ENCODE peak calls at places on chromosomes 3 and 15, in six cellular contexts. U is GM23338; V is WERI-Rb-1; W is pancreas; R is left lung; C is CD8-positive, alpha-beta memory T cell. Z is an unnamed sample.
A peak's percentile ranks its signal among the peaks of the same experiment; 100 is the strongest.

GRCh38 chr15:29364429-29365078 is 94.9 kb upstream of the NSMCE3 start:
- DNase-seq in U (peak; percentile 66), V (no peak), R (no peak), W (no peak), C (no peak), Z (no peak)

GRCh38 chr3:71629289-71630252 is 46.0 kb upstream of the FOXP1 start:
- DNase-seq in R (peak; percentile 64), W (no peak), C (no peak), U (no peak), V (no peak), Z (no peak)

GRCh38 chr3:50572158-50572557 is 2.8 kb downstream of the HEMK1 start:
- DNase-seq in C (peak; percentile 84), U (peak; percentile 81), V (peak; percentile 71), R (peak; percentile 76), W (peak; percentile 85), Z (peak; percentile 70)

GRCh38 chr15:60091150-60091549 is 87.0 kb downstream of the FOXB1 start:
- DNase-seq in U (no peak), V (no peak), W (no peak), R (peak; percentile 75), C (no peak), Z (no peak)

GRCh38 chr15:83709246-83709645 is 55.3 kb downstream of the ADAMTSL3 start:
- DNase-seq in R (no peak), U (no peak), W (no peak), C (no peak), V (no peak), Z (no peak)

GRCh38 chr3:10981961-10982360 is 10.6 kb upstream of the SLC6A1 start:
- DNase-seq in V (no peak), C (no peak), R (no peak), U (no peak), W (no peak), Z (no peak)

GRCh38 chr15:90701880-90702630 is 15.1 kb upstream of the BLM start:
- DNase-seq in U (peak; percentile 39), C (no peak), W (no peak), R (peak; percentile 45), V (peak; percentile 64), Z (no peak)

GRCh38 chr3:51974277-51974962 is 444 bp upstream of the ABHD14A start:
- DNase-seq in R (peak; percentile 51), U (no peak), W (peak; percentile 67), V (no peak), C (no peak), Z (peak; percentile 75)

GRCh38 chr3:12138044-12138443 is 20.7 kb downstream of the TIMP4 start:
- DNase-seq in V (peak; percentile 30), C (no peak), U (peak; percentile 53), R (no peak), W (no peak), Z (no peak)

GRCh38 chr15:57045741-57046382 is 127.4 kb downstream of the TCF12 start:
- DNase-seq in R (no peak), C (no peak), V (no peak), W (no peak), U (no peak), Z (no peak)

GRCh38 chr3:132038198-132038825 is 3.5 kb upstream of the CPNE4 start:
- DNase-seq in C (no peak), R (no peak), V (no peak), W (no peak), U (peak; percentile 73), Z (no peak)

GRCh38 chr3:11596387-11596786 is 47.3 kb downstream of the VGLL4 start:
- DNase-seq in C (no peak), V (no peak), R (no peak), U (no peak), W (no peak), Z (no peak)

GRCh38 chr3:131402391-131403039 is 20.9 kb downstream of the NUDT16 start:
- DNase-seq in V (no peak), R (no peak), W (no peak), C (no peak), U (no peak), Z (no peak)

GRCh38 chr15:101568304-101568703 is 78.8 kb upstream of the PCSK6 start:
- DNase-seq in U (no peak), V (no peak), R (no peak), C (no peak), W (no peak), Z (no peak)

GRCh38 chr15:25846377-25846776 is 16.8 kb downstream of the ATP10A start:
- DNase-seq in U (no peak), C (peak; percentile 73), V (no peak), R (no peak), W (no peak), Z (no peak)

GRCh38 chr3:130786306-130786705 is 39.7 kb upstream of the PIK3R4 start:
- DNase-seq in U (no peak), V (no peak), W (no peak), R (no peak), C (no peak), Z (no peak)

GRCh38 chr3:99865321-99865720 is 47.7 kb downstream of the CMSS1 start:
- DNase-seq in V (no peak), U (no peak), W (no peak), R (no peak), C (no peak), Z (no peak)

DNA sequence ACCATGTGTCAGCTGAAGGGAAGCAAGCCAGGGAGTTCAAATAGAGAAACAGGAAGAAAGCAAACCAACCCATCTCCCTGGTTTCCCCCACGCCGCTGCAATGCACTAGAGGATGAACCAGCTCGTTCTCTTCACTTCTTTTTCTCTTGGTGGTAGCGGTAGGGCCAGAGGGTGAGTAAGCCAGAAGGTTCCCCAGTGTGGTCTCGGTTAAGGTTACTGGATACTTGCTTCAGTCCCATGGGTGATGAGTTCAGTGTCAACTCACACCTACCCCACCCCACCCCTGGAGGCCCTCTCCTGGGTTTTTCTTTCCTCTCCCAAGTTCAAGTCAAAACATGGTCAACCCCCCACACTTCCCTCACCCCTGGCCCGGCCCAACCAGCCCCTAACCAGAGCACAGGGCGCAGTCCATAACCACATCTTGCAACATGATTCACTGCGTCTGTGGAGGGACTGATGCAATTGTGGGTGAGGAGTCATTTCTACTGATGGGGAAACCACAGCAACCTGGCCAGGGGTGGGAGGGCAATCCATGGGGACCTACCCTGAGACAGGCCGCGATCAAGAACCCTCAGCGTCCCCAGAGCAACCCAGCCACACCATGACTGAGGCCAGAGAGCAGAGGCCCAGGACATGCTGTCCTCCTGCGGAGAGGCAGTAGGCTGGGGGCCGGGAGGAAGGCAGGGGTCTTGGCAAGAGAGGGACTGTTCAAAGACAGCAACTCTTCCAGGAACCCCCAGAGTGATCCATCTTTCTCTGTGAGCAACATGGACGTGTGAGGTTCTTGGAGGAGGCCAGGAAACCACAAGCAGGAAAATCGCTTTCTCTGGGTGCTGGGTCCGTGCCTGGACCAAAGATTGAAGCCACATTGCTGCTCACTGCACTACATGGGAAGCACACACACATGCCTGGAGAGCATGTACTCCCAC is 276.6 kb downstream of the UACA start:
- DNase-seq in C (peak; percentile 76), W (no peak), R (peak; percentile 73), V (no peak), U (no peak), Z (no peak)
- H3K27ac ChIP-seq in C (no peak overlapping the region), W (no peak overlapping the region), R (peak overlapping the region; percentile 87), V (no peak overlapping the region), U (no peak overlapping the region), Z (no peak overlapping the region)

DNA sequence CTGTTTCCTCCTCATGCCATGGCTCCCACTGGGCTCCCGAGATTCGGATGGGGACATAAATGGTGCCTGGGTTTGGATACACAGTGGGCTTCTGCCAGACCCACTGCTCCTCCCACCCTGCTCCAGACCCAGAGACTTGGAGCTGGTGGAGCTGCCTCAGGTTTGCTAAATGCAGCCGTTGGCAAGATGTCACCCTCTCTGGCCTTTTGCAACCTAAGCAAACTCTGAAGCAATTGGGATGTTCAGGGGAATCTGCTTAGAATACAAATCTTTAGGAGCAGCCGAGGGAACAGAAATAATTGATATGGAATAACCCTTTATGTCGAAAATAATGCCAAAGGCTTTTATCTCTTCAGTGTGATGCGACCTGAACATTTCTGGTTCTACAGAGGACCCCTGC is 33.4 kb downstream of the PRICKLE2 start:
- DNase-seq in W (no peak), C (no peak), V (no peak), R (no peak), U (no peak), Z (no peak)
- H3K27ac ChIP-seq in W (no peak overlapping the region), C (no peak overlapping the region), V (no peak overlapping the region), R (peak overlapping the region; percentile 35), U (no peak overlapping the region), Z (no peak overlapping the region)

DNA sequence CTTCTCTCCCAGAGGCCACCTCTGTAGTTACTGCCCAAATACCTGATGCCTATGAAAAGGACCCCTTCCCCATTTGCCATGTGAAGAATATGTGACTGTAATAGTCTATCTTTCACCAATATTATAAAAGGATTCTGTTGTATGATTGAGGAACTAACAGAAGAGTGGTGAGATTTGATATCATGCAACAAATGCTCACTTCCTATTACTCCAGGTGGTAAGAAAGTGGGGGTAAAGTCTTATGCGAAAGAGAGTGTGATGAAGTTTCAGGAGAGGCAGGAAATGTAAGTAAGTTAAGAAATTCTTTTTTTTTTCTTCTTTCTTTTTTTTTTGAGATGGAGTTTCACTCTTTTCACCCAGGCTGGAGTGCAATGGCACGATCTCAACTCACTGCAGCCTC is 24.4 kb upstream of the RAP2B start:
- DNase-seq in R (no peak), U (no peak), V (no peak), C (no peak), W (no peak), Z (no peak)
- H3K27ac ChIP-seq in R (peak overlapping the region; percentile 67), U (no peak overlapping the region), V (no peak overlapping the region), C (no peak overlapping the region), W (no peak overlapping the region), Z (no peak overlapping the region)

GRCh38 chr3:98035208-98035607 is at the start of gene GABRR3:
- DNase-seq in C (no peak), W (no peak), R (no peak), U (no peak), V (no peak), Z (no peak)

GRCh38 chr3:98038241-98038640 is 3.1 kb upstream of the GABRR3 start:
- DNase-seq in W (no peak), C (no peak), R (no peak), V (no peak), U (no peak), Z (no peak)

GRCh38 chr3:98041350-98041749 is 6.2 kb upstream of the GABRR3 start:
- DNase-seq in C (no peak), V (no peak), R (no peak), U (no peak), W (no peak), Z (no peak)

GRCh38 chr3:98039322-98040024 is 4.4 kb upstream of the GABRR3 start:
- DNase-seq in R (no peak), C (peak; percentile 75), U (peak; percentile 84), W (no peak), V (peak; percentile 66), Z (peak; percentile 33)

DNA sequence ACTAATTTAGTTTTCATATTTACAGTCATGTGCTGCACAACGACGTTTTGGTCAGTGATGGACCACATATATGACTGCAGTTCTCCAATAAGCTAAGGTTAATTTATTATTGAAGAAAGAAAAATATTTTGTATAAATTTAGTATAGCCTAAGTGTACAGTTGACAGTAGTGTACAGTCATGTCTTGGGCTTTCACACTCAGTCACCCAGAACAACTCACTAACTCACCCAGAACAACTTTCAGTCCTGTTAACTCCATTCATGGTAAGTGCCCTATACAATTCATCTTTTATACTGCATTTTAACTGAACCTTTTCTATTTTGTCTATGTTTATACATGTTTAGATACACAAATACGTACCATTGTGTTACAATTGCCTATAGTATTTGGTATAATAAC is 3.8 kb upstream of the GABRR3 start:
- DNase-seq in V (no peak), R (no peak), C (no peak), W (no peak), U (no peak), Z (no peak)
- H3K27ac ChIP-seq in V (no peak overlapping the region), R (no peak overlapping the region), C (no peak overlapping the region), W (no peak overlapping the region), U (no peak overlapping the region), Z (no peak overlapping the region)